ENCODE peak calls at places on chromosomes 3 and 15, in nine cellular contexts. C is AG09309; I is NCI-H1092 treated with DMSO at 0.1 percent for 48 hours; G is skeletal muscle cell; Q is osteocyte; H is stomach; T is colonic mucosa; B is activated CD4-positive, alpha-beta T cell treated with anti-CD3 and anti-CD28 coated beads, Interleukin-2, amount 50 U/mL, for 48 hours; S is stimulated activated CD4-positive, alpha-beta T cell treated with anti-CD3 and anti-CD28 coated beads, Interleukin-4, amount 100 ng/mL, for 4 hours. V is an unnamed sample.

GRCh38 chr15:77034620-77035467 is 36.1 kb downstream of the TSPAN3 start:
- DNase-seq in I (no peak), Q (peak), S (peak), H (peak), C (no peak), G (no peak), B (peak), T (peak), V (no peak)

GRCh38 chr3:72214065-72215048 is 429.4 kb upstream of the PROK2 start:
- DNase-seq in T (no peak), Q (no peak), B (no peak), H (no peak), I (no peak), C (no peak), S (no peak), G (no peak), V (no peak)

GRCh38 chr3:49248828-49249227 is 28.2 kb downstream of the C3orf62 start:
- DNase-seq in H (no peak), B (no peak), T (no peak), S (no peak), G (no peak), Q (no peak), I (no peak), C (no peak), V (peak)

GRCh38 chr3:77648214-77648613 is 608.3 kb downstream of the ROBO2 start:
- DNase-seq in G (no peak), H (no peak), B (no peak), C (no peak), Q (no peak), S (no peak), I (no peak), T (no peak), V (no peak)

GRCh38 chr3:190513409-190514162 is at the start of gene IL1RAP:
- DNase-seq in H (peak), G (peak), Q (peak), B (peak), T (peak), S (peak), I (peak), C (peak), V (peak)

GRCh38 chr15:99511529-99511864 is 54.3 kb upstream of the MEF2A start:
- DNase-seq in Q (no peak), C (peak), H (no peak), G (peak), B (no peak), T (no peak), I (no peak), S (no peak), V (no peak)

GRCh38 chr3:67006460-67006859 is 8.4 kb downstream of the KBTBD8 start:
- DNase-seq in T (no peak), H (no peak), S (no peak), C (no peak), G (no peak), B (no peak), I (no peak), Q (no peak), V (no peak)

GRCh38 chr3:36804295-36805055 is 40.1 kb upstream of the DCLK3 start:
- DNase-seq in I (peak), C (no peak), S (no peak), T (no peak), Q (peak), B (no peak), G (no peak), H (no peak), V (no peak)

GRCh38 chr3:7709383-7710082 is 792.1 kb upstream of the LMCD1 start:
- DNase-seq in I (no peak), S (no peak), T (no peak), G (no peak), H (no peak), C (no peak), B (no peak), Q (no peak), V (no peak)

GRCh38 chr15:85289677-85290365 is 90.6 kb upstream of the AKAP13 start:
- DNase-seq in S (no peak), H (peak), C (peak), Q (no peak), I (peak), T (peak), B (peak), G (no peak), V (no peak)

GRCh38 chr3:183192650-183193300 is 30.2 kb upstream of the LAMP3 start:
- DNase-seq in G (no peak), C (no peak), B (no peak), T (no peak), I (no peak), S (no peak), Q (no peak), H (no peak), V (no peak)

GRCh38 chr3:39447637-39448483 is 19.6 kb upstream of the MOBP start:
- DNase-seq in C (peak), S (peak), Q (no peak), B (peak), I (peak), H (peak), G (peak), T (peak), V (peak)

GRCh38 chr3:127714151-127714571 is 41.4 kb downstream of the ABTB1 start:
- DNase-seq in T (no peak), B (no peak), Q (no peak), C (no peak), S (no peak), I (peak), H (no peak), G (no peak), V (no peak)

GRCh38 chr3:142768338-142768737 is 44.5 kb downstream of the TRPC1 start:
- DNase-seq in I (no peak), B (no peak), H (no peak), S (no peak), T (no peak), G (no peak), C (no peak), Q (no peak), V (no peak)

GRCh38 chr3:157442729-157443128 is 6.1 kb downstream of the PTX3 start:
- DNase-seq in B (no peak), G (no peak), C (no peak), S (no peak), H (no peak), I (no peak), T (no peak), Q (no peak), V (no peak)

GRCh38 chr15:33311312-33311971 is 675 bp downstream of the RYR3 start:
- DNase-seq in I (no peak), T (no peak), H (no peak), Q (no peak), B (no peak), S (no peak), C (no peak), G (no peak), V (no peak)

GRCh38 chr3:166367947-166368533 is 530.8 kb upstream of the BCHE start:
- DNase-seq in T (no peak), S (no peak), C (no peak), H (no peak), G (no peak), I (no peak), B (no peak), Q (no peak), V (no peak)

GRCh38 chr3:109275702-109276293 is 40.5 kb downstream of the DPPA2 start:
- DNase-seq in S (no peak), I (peak), T (peak), Q (no peak), C (peak), G (peak), H (peak), B (peak), V (no peak)

GRCh38 chr15:88606437-88606794 is 14.7 kb upstream of the AEN start:
- DNase-seq in C (no peak), S (no peak), B (no peak), G (no peak), Q (no peak), T (no peak), H (no peak), I (peak), V (no peak)

GRCh38 chr3:9061634-9062033 is 98.4 kb upstream of the RAD18 start:
- DNase-seq in B (no peak), C (no peak), T (no peak), I (no peak), S (no peak), H (no peak), Q (no peak), G (no peak), V (no peak)

GRCh38 chr3:48695113-48695753 is 9.5 kb upstream of the NCKIPSD start:
- DNase-seq in C (no peak), B (no peak), G (peak), Q (no peak), S (no peak), T (peak), H (peak), I (peak), V (no peak)

GRCh38 chr3:186909078-186909853 is 21.1 kb upstream of the ST6GAL1 start:
- DNase-seq in Q (no peak), B (peak), G (no peak), T (peak), S (peak), I (no peak), C (no peak), H (peak), V (no peak)

GRCh38 chr3:53255360-53255774 is 455 bp downstream of the TKT start:
- DNase-seq in H (peak), Q (no peak), I (peak), B (peak), C (no peak), T (peak), S (peak), G (no peak), V (no peak)

GRCh38 chr3:61936344-61936937 is 375.1 kb downstream of the PTPRG start:
- DNase-seq in H (no peak), G (no peak), Q (no peak), C (no peak), S (no peak), I (no peak), B (peak), T (peak), V (no peak)

GRCh38 chr3:117314441-117314840 is 604.9 kb downstream of the TUSC7 start:
- DNase-seq in T (no peak), Q (no peak), S (no peak), I (no peak), C (no peak), B (no peak), G (no peak), H (no peak), V (no peak)

GRCh38 chr15:59555696-59556095 is 55.9 kb upstream of the GCNT3 start:
- DNase-seq in Q (no peak), S (no peak), I (no peak), C (no peak), G (no peak), H (no peak), T (peak), B (no peak), V (no peak)

GRCh38 chr3:42846682-42847522 is 28.8 kb downstream of the CYP8B1 start:
- DNase-seq in S (no peak), H (no peak), C (no peak), G (no peak), I (no peak), B (no peak), T (no peak), Q (peak), V (no peak)

GRCh38 chr3:184177331-184177731 is 2.7 kb downstream of the AP2M1 start:
- DNase-seq in G (no peak), B (no peak), H (no peak), I (no peak), T (no peak), Q (no peak), S (no peak), C (no peak), V (no peak)

GRCh38 chr3:125602752-125603649 is 7.7 kb upstream of the OSBPL11 start:
- DNase-seq in H (no peak), I (peak), C (peak), S (no peak), T (no peak), B (no peak), Q (no peak), G (no peak), V (peak)

GRCh38 chr3:133843634-133844033 is 38.0 kb downstream of the SRPRB start:
- DNase-seq in Q (no peak), I (no peak), G (peak), H (no peak), T (no peak), B (no peak), C (no peak), S (no peak), V (no peak)

GRCh38 chr3:39907981-39908380 is 98.6 kb downstream of the MYRIP start:
- DNase-seq in Q (no peak), H (no peak), I (peak), S (no peak), B (no peak), C (no peak), G (peak), T (peak), V (no peak)

GRCh38 chr3:126135398-126136076 is 44.8 kb downstream of the ALDH1L1 start:
- DNase-seq in B (no peak), G (no peak), H (peak), C (no peak), Q (peak), S (no peak), T (peak), I (no peak), V (no peak)

GRCh38 chr3:133161666-133162065 is 123.5 kb downstream of the TMEM108 start:
- DNase-seq in C (no peak), T (no peak), G (no peak), I (peak), S (no peak), H (no peak), Q (no peak), B (no peak), V (no peak)

GRCh38 chr3:146067048-146067447 is 93.9 kb downstream of the PLOD2 start:
- DNase-seq in Q (no peak), S (no peak), I (no peak), C (peak), G (peak), B (no peak), T (no peak), H (no peak), V (no peak)

GRCh38 chr3:53073553-53074365 is 27.9 kb upstream of the SFMBT1 start:
- DNase-seq in G (no peak), Q (no peak), I (no peak), H (no peak), T (no peak), S (no peak), C (no peak), B (no peak), V (no peak)

GRCh38 chr3:18344306-18345014 is 80.7 kb downstream of the SATB1 start:
- DNase-seq in T (no peak), H (no peak), G (no peak), Q (no peak), I (no peak), S (no peak), C (no peak), B (no peak), V (no peak)

GRCh38 chr3:110989446-110989845 is 82.2 kb upstream of the NECTIN3 start:
- DNase-seq in Q (no peak), T (no peak), B (no peak), I (no peak), H (no peak), G (no peak), S (no peak), C (no peak), V (no peak)